ENCODE peak calls at places on chromosome 16, in six cellular contexts. M is GM12891, H is esophagus muscularis mucosa, R is upper lobe of left lung, U is H1, P is suprapubic skin. W is an unnamed sample.

GRCh38 chr16:15691046-15691445 is 41.0 kb downstream of the NDE1 start:
- DNase-seq in M (no peak), H (no peak), R (peak), U (no peak), P (no peak), W (no peak)

GRCh38 chr16:11632455-11632921 is 35.8 kb upstream of the SNN start:
- DNase-seq in M (no peak), H (no peak), R (peak), U (no peak), P (no peak), W (no peak)

GRCh38 chr16:12484426-12484825 is 319.3 kb downstream of the CPPED1 start:
- DNase-seq in M (no peak), H (no peak), R (no peak), U (no peak), P (no peak), W (no peak)

GRCh38 chr16:57367111-57367752 is 5.1 kb upstream of the CX3CL1 start:
- DNase-seq in M (no peak), H (peak), R (no peak), U (no peak), P (no peak), W (no peak)

GRCh38 chr16:79320956-79321355 is 279.6 kb downstream of the MAF start:
- DNase-seq in M (no peak), H (no peak), R (no peak), U (no peak), P (no peak), W (no peak)

GRCh38 chr16:88649924-88650748 is 717 bp downstream of the CYBA start:
- DNase-seq in M (peak), H (no peak), R (peak), U (peak), P (no peak), W (no peak)

GRCh38 chr16:66933776-66934137 is 445 bp downstream of the CIAO2B start:
- DNase-seq in M (no peak), H (no peak), R (no peak), U (no peak), P (no peak), W (no peak)

GRCh38 chr16:10862432-10862831 is 14.6 kb upstream of the CIITA start:
- DNase-seq in M (no peak), H (no peak), R (no peak), U (no peak), P (no peak), W (no peak)

GRCh38 chr16:30523768-30524574 is 2.4 kb downstream of the ZNF768 start:
- DNase-seq in M (no peak), H (no peak), R (no peak), U (no peak), P (no peak), W (no peak)

DNA sequence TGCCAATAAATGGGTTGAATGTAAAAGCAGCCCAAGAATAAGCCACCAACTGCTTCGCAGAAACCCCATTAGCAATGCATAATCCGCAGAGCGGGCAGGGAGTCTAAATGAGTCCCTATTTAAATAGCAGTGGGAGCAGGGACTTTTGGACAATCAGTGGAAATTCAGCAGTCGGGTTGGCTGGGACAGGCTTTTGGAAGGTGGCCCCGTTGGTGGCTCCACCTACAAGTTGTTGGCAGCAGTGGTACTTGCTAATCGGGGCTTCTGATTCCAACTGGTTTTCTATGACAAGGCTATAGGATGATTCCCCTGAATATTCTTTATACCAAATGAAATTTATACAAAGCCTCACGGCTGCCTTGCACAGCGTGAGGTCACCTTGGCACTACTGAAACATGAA is 86.3 kb downstream of the WDR59 start:
- DNase-seq in M (no peak), H (no peak), R (no peak), U (no peak), P (no peak), W (no peak)
- TF ChIP-seq POLR2AphosphoS5 in M (no peak), H (no peak), R (no peak), U (no peak), P (no peak), W (no peak)

GRCh38 chr16:87053016-87053982 is 263.9 kb downstream of the C16orf95 start:
- DNase-seq in M (no peak), H (no peak), R (peak), U (peak), P (no peak), W (no peak)
- TF ChIP-seq POLR2AphosphoS5 in M (no peak), H (no peak), R (no peak), U (peak), P (no peak), W (no peak)

GRCh38 chr16:86569843-86570447 is 3.3 kb downstream of the FOXC2 start:
- DNase-seq in M (no peak), H (no peak), R (no peak), U (no peak), P (no peak), W (no peak)
- TF ChIP-seq POLR2AphosphoS5 in M (no peak), H (no peak), R (no peak), U (no peak), P (no peak), W (no peak)

GRCh38 chr16:4415538-4416199 is 727 bp downstream of the CORO7 start:
- DNase-seq in M (no peak), H (no peak), R (peak), U (peak), P (no peak), W (no peak)
- TF ChIP-seq POLR2AphosphoS5 in M (no peak), H (no peak), R (peak), U (no peak), P (no peak), W (no peak)

GRCh38 chr16:2148714-2149629 is 547 bp downstream of the RAB26 start:
- DNase-seq in M (no peak), H (no peak), R (peak), U (peak), P (peak), W (no peak)
- TF ChIP-seq POLR2AphosphoS5 in M (no peak), H (no peak), R (no peak), U (peak), P (no peak), W (no peak)

GRCh38 chr16:73228649-73229048 is 180.7 kb upstream of the ZFHX3 start:
- DNase-seq in M (no peak), H (no peak), R (no peak), U (no peak), P (no peak), W (no peak)
- TF ChIP-seq POLR2AphosphoS5 in M (no peak), H (peak), R (no peak), U (no peak), P (no peak), W (no peak)

DNA sequence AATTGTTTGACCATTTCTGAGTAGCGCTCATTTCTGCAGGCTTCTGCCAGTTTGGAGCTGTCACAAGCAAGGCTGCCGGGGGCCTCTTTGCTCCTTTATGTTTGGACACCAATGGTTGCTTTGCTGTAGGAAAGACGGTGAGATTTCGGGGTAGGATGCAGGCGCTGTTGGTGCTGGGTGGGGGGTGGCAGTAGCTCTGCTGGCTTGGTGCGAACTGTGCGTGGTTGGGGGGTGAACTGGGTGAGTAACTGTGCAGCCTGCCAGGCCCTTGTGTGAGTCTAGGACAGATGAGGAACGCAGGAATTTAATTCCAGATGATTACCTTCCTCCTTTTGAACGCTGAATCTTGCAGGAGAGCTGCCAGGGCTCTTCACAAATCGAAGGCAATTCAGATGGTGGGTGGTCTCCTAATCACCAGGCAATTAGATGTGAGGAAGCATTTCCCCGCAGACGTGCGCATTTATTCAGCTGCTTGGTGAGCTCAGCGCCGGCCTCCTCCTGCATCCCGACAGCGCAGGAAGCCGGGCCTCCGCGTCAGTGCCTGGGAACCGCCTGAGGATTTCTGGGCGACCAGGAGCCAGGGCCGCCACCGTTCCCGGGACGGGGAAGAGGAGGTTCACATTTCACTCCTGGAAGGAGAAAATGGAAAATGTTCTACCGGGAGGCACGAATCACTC is 154.4 kb downstream of the FOXL1 start:
- DNase-seq in M (no peak), H (no peak), R (peak), U (peak), P (no peak), W (no peak)
- TF ChIP-seq POLR2AphosphoS5 in M (no peak), H (no peak), R (no peak), U (no peak), P (no peak), W (no peak)

DNA sequence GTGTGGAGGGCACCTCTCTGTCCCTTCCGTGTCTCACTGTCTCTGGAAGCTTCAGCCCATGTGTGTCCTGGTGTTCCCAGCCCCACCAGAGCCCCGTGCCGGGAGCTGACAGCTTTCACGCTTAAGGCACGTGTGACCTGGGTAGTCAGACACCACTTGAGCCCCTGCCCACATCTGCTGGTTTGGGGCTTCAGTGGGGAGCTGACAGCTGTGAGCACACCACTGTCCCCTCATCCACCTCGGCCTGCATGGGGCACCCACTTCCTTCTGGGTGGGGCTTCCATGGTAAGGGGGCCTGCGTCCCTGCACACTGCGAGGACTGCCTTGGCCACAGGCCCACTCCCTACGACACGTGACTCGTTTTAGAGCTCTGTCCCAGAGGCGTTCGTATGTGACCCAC is 2.6 kb upstream of the TEDC2 start:
- DNase-seq in M (no peak), H (no peak), R (no peak), U (no peak), P (peak), W (no peak)
- TF ChIP-seq POLR2AphosphoS5 in M (no peak), H (no peak), R (no peak), U (no peak), P (no peak), W (no peak)